ENCODE peak calls at places on chromosome 11, in six cellular contexts. J, Q, D, F, M and Z are unnamed samples.

GRCh38 chr11:48079602-48080001 is 99.2 kb downstream of the PTPRJ start:
- DNase-seq in J (no peak), Q (no peak), D (no peak), F (no peak), M (no peak), Z (no peak)

GRCh38 chr11:101487775-101488174 is 96.0 kb downstream of the TRPC6 start:
- DNase-seq in J (no peak), Q (no peak), D (peak; percentile 44), F (peak; percentile 27), M (no peak), Z (no peak)

GRCh38 chr11:57567210-57567511 is 311 bp downstream of the UBE2L6 start:
- DNase-seq in J (peak; percentile 34), Q (no peak), D (no peak), F (peak; percentile 17), M (peak; percentile 68), Z (no peak)

GRCh38 chr11:69915501-69916250 is 96.5 kb upstream of the FGF3 start:
- DNase-seq in J (peak; percentile 79), Q (no peak), D (no peak), F (peak; percentile 72), M (peak; percentile 84), Z (no peak)

GRCh38 chr11:19832166-19832750 is 119.6 kb downstream of the NAV2 start:
- DNase-seq in J (no peak), Q (no peak), D (no peak), F (no peak), M (no peak), Z (no peak)

GRCh38 chr11:103525069-103525468 is 415.8 kb downstream of the DYNC2H1 start:
- DNase-seq in J (no peak), Q (no peak), D (no peak), F (peak; percentile 72), M (no peak), Z (no peak)

GRCh38 chr11:103805688-103806009 is 230.8 kb upstream of the DDI1 start:
- DNase-seq in J (no peak), Q (no peak), D (no peak), F (no peak), M (no peak), Z (peak; percentile 87)

GRCh38 chr11:94328587-94329080 is 24.3 kb downstream of the IZUMO1R start:
- DNase-seq in J (no peak), Q (no peak), D (no peak), F (no peak), M (no peak), Z (no peak)

GRCh38 chr11:95404370-95404769 is 173.4 kb upstream of the SESN3 start:
- DNase-seq in J (no peak), Q (no peak), D (no peak), F (no peak), M (no peak), Z (no peak)

GRCh38 chr11:103295704-103296103 is 186.5 kb downstream of the DYNC2H1 start:
- DNase-seq in J (no peak), Q (no peak), D (no peak), F (peak; percentile 5), M (no peak), Z (no peak)

GRCh38 chr11:133894956-133895549 is 49.7 kb upstream of the SPATA19 start:
- DNase-seq in J (no peak), Q (no peak), D (no peak), F (no peak), M (peak; percentile 54), Z (no peak)

GRCh38 chr11:93908689-93909088 is 58.3 kb upstream of the VSTM5 start:
- DNase-seq in J (no peak), Q (no peak), D (peak; percentile 82), F (peak; percentile 81), M (no peak), Z (peak; percentile 72)

GRCh38 chr11:38300570-38300969 is 1702.5 kb upstream of the RAG2 start:
- DNase-seq in J (no peak), Q (no peak), D (no peak), F (no peak), M (no peak), Z (no peak)

GRCh38 chr11:6635082-6635932 is 16.1 kb upstream of the TPP1 start:
- DNase-seq in J (peak; percentile 49), Q (no peak), D (no peak), F (peak; percentile 36), M (peak; percentile 80), Z (no peak)

GRCh38 chr11:71548716-71549151 is 514 bp downstream of the KRTAP5-9 start:
- DNase-seq in J (no peak), Q (no peak), D (no peak), F (no peak), M (no peak), Z (no peak)

GRCh38 chr11:46826310-46827044 is 19.6 kb downstream of the CKAP5 start:
- DNase-seq in J (peak; percentile 86), Q (no peak), D (no peak), F (peak; percentile 72), M (peak; percentile 91), Z (no peak)

GRCh38 chr11:96219981-96220623 is 122.9 kb downstream of the MAML2 start:
- DNase-seq in J (no peak), Q (no peak), D (no peak), F (no peak), M (no peak), Z (no peak)

GRCh38 chr11:73331138-73331916 is 23.3 kb downstream of the ARHGEF17 start:
- DNase-seq in J (no peak), Q (no peak), D (no peak), F (peak; percentile 39), M (no peak), Z (no peak)

GRCh38 chr11:116073854-116074837 is 569.9 kb upstream of the CADM1 start:
- DNase-seq in J (no peak), Q (no peak), D (no peak), F (no peak), M (no peak), Z (peak; percentile 7)
- TF ChIP-seq CTCF in J (no peak), Q (no peak), D (no peak), F (no peak), M (no peak), Z (no peak)

GRCh38 chr11:14339356-14339755 is 19.6 kb downstream of the RRAS2 start:
- DNase-seq in J (no peak), Q (no peak), D (no peak), F (no peak), M (no peak), Z (no peak)

GRCh38 chr11:14334193-14334592 is 24.8 kb downstream of the RRAS2 start:
- DNase-seq in J (no peak), Q (no peak), D (no peak), F (no peak), M (no peak), Z (no peak)

GRCh38 chr11:14336507-14337503 is 22.2 kb downstream of the RRAS2 start:
- DNase-seq in J (no peak), Q (peak; percentile 88), D (peak; percentile 77), F (peak; percentile 72), M (no peak), Z (peak; percentile 76)

GRCh38 chr11:14334893-14335292 is 24.1 kb downstream of the RRAS2 start:
- DNase-seq in J (no peak), Q (no peak), D (no peak), F (no peak), M (no peak), Z (no peak)

DNA sequence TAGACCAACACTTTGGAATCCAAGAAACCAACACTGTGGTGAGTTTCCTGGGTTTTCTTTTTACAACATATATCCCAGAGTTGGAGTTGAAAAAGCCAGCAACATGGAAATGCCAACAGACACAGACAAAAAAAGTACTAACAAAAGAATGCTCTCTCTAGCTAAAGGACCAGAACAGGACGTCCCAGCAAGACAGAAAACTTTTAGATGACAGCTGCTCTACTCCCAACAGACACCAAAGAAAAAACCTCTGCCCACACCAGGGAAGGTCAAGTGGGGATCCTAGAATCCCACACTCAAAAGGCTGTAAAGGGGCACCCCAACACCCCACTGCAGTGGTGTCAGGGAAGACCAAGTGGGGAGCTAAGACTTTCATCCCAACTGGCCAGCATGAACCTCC is 23.3 kb downstream of the RRAS2 start:
- DNase-seq in J (no peak), Q (no peak), D (no peak), F (no peak), M (no peak), Z (no peak)
- H3K4me3 ChIP-seq in J (no peak overlapping the region), Q (no peak overlapping the region), D (no peak overlapping the region), F (no peak overlapping the region), M (no peak overlapping the region), Z (no peak overlapping the region)

DNA sequence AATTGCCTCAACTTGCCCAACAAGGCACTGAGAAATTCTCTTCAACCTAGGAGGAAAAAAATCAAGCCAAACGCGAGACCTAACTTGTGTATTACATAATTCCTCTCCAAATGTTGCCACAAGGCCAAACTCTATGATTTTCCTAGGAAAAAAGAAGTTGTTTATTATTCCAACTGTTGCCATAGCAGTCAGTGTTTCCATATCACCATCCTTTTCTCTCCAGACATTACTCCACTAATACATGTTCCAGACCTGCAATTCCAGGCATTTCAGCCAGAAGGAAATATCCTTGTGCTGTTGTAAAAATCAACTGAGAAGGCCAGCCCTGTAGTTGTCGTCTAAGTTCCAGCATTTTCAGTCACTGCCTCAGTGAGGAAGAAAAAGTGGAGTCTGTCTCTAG is 33.1 kb upstream of the PAMR1 start:
- DNase-seq in J (no peak), Q (no peak), D (no peak), F (peak; percentile 85), M (no peak), Z (no peak)
- TF ChIP-seq CTCF in J (no peak), Q (no peak), D (no peak), F (peak; percentile 52), M (no peak), Z (no peak)

DNA sequence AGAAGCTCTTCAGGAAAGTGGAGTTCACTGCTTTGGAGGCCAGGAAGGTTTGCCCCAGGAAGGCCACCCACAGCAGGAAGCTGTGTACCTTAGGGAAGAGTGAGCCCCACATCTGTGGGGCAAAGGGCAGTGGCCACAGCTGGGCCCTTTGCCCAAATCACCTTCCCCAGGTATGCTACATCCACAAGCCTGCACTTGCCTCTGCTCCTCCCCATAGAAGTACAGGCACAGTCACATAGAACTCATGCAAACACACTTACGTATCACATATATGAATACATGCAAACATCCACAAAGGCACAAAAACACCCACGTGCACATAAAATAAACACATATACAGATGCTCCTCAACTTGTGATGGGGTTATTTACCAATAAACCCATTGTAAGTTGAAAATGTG is 2.1 kb downstream of the TRIM29 start:
- DNase-seq in J (no peak), Q (no peak), D (no peak), F (no peak), M (no peak), Z (no peak)
- H3K4me3 ChIP-seq in J (no peak overlapping the region), Q (no peak overlapping the region), D (no peak overlapping the region), F (no peak overlapping the region), M (no peak overlapping the region), Z (no peak overlapping the region)

GRCh38 chr11:42631223-42631843 is 680.5 kb upstream of the API5 start:
- DNase-seq in J (no peak), Q (no peak), D (no peak), F (no peak), M (no peak), Z (peak; percentile 30)
- TF ChIP-seq CTCF in J (no peak), Q (peak; percentile 37), D (no peak), F (no peak), M (no peak), Z (peak; percentile 45)

DNA sequence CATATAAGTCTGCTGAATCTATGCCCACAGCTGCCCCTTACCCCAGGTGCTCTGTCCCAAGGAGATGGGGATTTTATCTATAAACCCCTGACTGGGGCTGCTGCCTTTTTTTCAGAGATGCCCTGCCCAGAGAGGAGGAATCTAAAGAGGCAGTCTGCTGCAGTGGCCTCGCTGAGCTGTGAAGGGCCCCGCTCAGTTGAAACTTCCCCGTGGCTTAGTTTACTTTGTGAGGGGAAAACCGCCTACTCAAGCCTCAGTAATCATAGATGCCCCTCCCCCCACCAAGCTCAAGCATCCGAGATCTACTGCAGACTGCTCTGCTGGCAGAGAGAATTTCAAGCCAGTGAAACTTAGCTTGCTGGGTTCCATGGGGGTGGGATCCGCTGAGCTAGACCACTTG is 7.4 kb upstream of the SCGB1D4 start:
- DNase-seq in J (no peak), Q (no peak), D (no peak), F (no peak), M (no peak), Z (no peak)
- H3K4me3 ChIP-seq in J (no peak overlapping the region), Q (no peak overlapping the region), D (no peak overlapping the region), F (no peak overlapping the region), M (no peak overlapping the region), Z (no peak overlapping the region)